ENCODE peak calls at places on chromosomes 12 and 14, in nine cellular contexts. A is CD8-positive, alpha-beta T cell; G is upper lobe of right lung; F is fibroblast of lung; C is AG09309; D is psoas muscle; X is GM12865; M is Peyer's patch; I is esophagus squamous epithelium. P is an unnamed sample.

GRCh38 chr12:75704664-75705063 is 193.3 kb upstream of the KRR1 start:
- DNase-seq in A (no peak), G (no peak), F (peak), C (no peak), D (no peak), X (no peak), M (no peak), I (no peak), P (no peak)

GRCh38 chr12:131076791-131077747 is 123.4 kb downstream of the ADGRD1 start:
- DNase-seq in A (no peak), G (no peak), F (no peak), C (no peak), D (no peak), X (no peak), M (no peak), I (no peak), P (peak)

GRCh38 chr12:131045705-131046460 is 92.2 kb downstream of the ADGRD1 start:
- DNase-seq in A (no peak), G (peak), F (no peak), C (no peak), D (no peak), X (no peak), M (no peak), I (no peak), P (no peak)

GRCh38 chr14:70907172-70907995 is at the start of gene PCNX1:
- DNase-seq in A (peak), G (peak), F (peak), C (no peak), D (peak), X (peak), M (peak), I (peak), P (peak)

GRCh38 chr12:119171266-119171665 is 7.5 kb upstream of the HSPB8 start:
- DNase-seq in A (no peak), G (no peak), F (no peak), C (no peak), D (no peak), X (no peak), M (no peak), I (no peak), P (no peak)

GRCh38 chr12:92094751-92095161 is 50.9 kb downstream of the BTG1 start:
- DNase-seq in A (no peak), G (no peak), F (peak), C (no peak), D (no peak), X (no peak), M (no peak), I (no peak), P (no peak)

GRCh38 chr12:103829092-103829491 is 11.9 kb downstream of the NT5DC3 start:
- DNase-seq in A (no peak), G (no peak), F (no peak), C (no peak), D (no peak), X (no peak), M (no peak), I (no peak), P (no peak)

GRCh38 chr12:30985814-30986452 is 59.4 kb downstream of the TSPAN11 start:
- DNase-seq in A (no peak), G (peak), F (peak), C (no peak), D (no peak), X (peak), M (no peak), I (no peak), P (peak)

GRCh38 chr12:65098364-65098763 is 22.7 kb downstream of the WIF1 start:
- DNase-seq in A (no peak), G (no peak), F (peak), C (no peak), D (no peak), X (no peak), M (no peak), I (no peak), P (no peak)

GRCh38 chr12:82912406-82912805 is 225.7 kb downstream of the TMTC2 start:
- DNase-seq in A (no peak), G (no peak), F (peak), C (no peak), D (no peak), X (no peak), M (no peak), I (no peak), P (no peak)

GRCh38 chr12:16285586-16285985 is 8.1 kb upstream of the SLC15A5 start:
- DNase-seq in A (no peak), G (no peak), F (peak), C (no peak), D (no peak), X (no peak), M (no peak), I (no peak), P (no peak)

GRCh38 chr12:124734224-124734788 is 129.4 kb downstream of the SCARB1 start:
- DNase-seq in A (no peak), G (peak), F (no peak), C (no peak), D (peak), X (no peak), M (no peak), I (no peak), P (no peak)

GRCh38 chr14:55054098-55054497 is 2.7 kb downstream of the MAPK1IP1L start:
- DNase-seq in A (no peak), G (no peak), F (no peak), C (no peak), D (no peak), X (no peak), M (no peak), I (no peak), P (no peak)

GRCh38 chr14:98262566-98262965 is 1009.4 kb downstream of the BCL11B start:
- DNase-seq in A (no peak), G (no peak), F (no peak), C (no peak), D (no peak), X (no peak), M (no peak), I (no peak), P (no peak)
- TF ChIP-seq CTCF in A (no peak), G (no peak), F (no peak), C (no peak), D (no peak), X (no peak), M (no peak), I (no peak), P (no peak)

GRCh38 chr12:46524778-46525177 is 152.2 kb upstream of the SLC38A2 start:
- DNase-seq in A (no peak), G (no peak), F (peak), C (no peak), D (peak), X (no peak), M (peak), I (no peak), P (peak)

GRCh38 chr12:46523863-46524770 is 151.5 kb upstream of the SLC38A2 start:
- DNase-seq in A (no peak), G (no peak), F (peak), C (peak), D (peak), X (no peak), M (no peak), I (no peak), P (no peak)

GRCh38 chr12:46521145-46521544 is 148.6 kb upstream of the SLC38A2 start:
- DNase-seq in A (no peak), G (no peak), F (no peak), C (no peak), D (no peak), X (no peak), M (no peak), I (no peak), P (no peak)

GRCh38 chr12:46522141-46522540 is 149.6 kb upstream of the SLC38A2 start:
- DNase-seq in A (no peak), G (no peak), F (peak), C (no peak), D (no peak), X (no peak), M (no peak), I (no peak), P (no peak)

GRCh38 chr12:46523446-46523845 is 150.9 kb upstream of the SLC38A2 start:
- DNase-seq in A (no peak), G (no peak), F (peak), C (no peak), D (no peak), X (no peak), M (no peak), I (no peak), P (no peak)
- H3K4me3 ChIP-seq in A (peak), G (no peak), F (peak), C (peak), D (no peak), X (no peak), M (no peak), I (no peak), P (no peak)

GRCh38 chr12:48183091-48183875 is at the start of gene CCDC184:
- DNase-seq in A (peak), G (peak), F (peak), C (no peak), D (peak), X (peak), M (peak), I (no peak), P (peak)
- TF ChIP-seq CTCF in A (peak), G (peak), F (peak), C (peak), D (peak), X (peak), M (no peak), I (peak), P (no peak)

GRCh38 chr14:89405712-89406111 is 11.3 kb downstream of the FOXN3 start:
- DNase-seq in A (no peak), G (no peak), F (no peak), C (no peak), D (no peak), X (no peak), M (no peak), I (no peak), P (no peak)

GRCh38 chr14:89408907-89409675 is 7.9 kb downstream of the FOXN3 start:
- DNase-seq in A (no peak), G (peak), F (no peak), C (no peak), D (no peak), X (no peak), M (no peak), I (no peak), P (peak)

GRCh38 chr14:89409961-89410360 is 7.1 kb downstream of the FOXN3 start:
- DNase-seq in A (no peak), G (peak), F (no peak), C (no peak), D (no peak), X (peak), M (no peak), I (no peak), P (no peak)

GRCh38 chr14:89407856-89408255 is 9.2 kb downstream of the FOXN3 start:
- DNase-seq in A (no peak), G (no peak), F (peak), C (no peak), D (no peak), X (peak), M (no peak), I (no peak), P (no peak)

GRCh38 chr14:89406941-89407340 is 10.1 kb downstream of the FOXN3 start:
- DNase-seq in A (no peak), G (no peak), F (no peak), C (no peak), D (no peak), X (no peak), M (no peak), I (no peak), P (no peak)
- H3K4me3 ChIP-seq in A (no peak), G (no peak), F (no peak), C (no peak), D (no peak), X (no peak), M (no peak), I (no peak), P (no peak)

GRCh38 chr12:97685360-97685759 is 222.8 kb downstream of the RMST start:
- DNase-seq in A (no peak), G (no peak), F (no peak), C (no peak), D (no peak), X (no peak), M (no peak), I (no peak), P (no peak)
- TF ChIP-seq CTCF in A (no peak), G (no peak), F (no peak), C (no peak), D (no peak), X (no peak), M (no peak), I (no peak), P (no peak)

GRCh38 chr12:6361834-6362233 is 13.5 kb downstream of the SCNN1A start:
- DNase-seq in A (no peak), G (peak), F (peak), C (no peak), D (no peak), X (no peak), M (no peak), I (no peak), P (peak)

GRCh38 chr12:6363330-6364036 is 11.9 kb downstream of the SCNN1A start:
- DNase-seq in A (peak), G (peak), F (peak), C (no peak), D (peak), X (peak), M (peak), I (no peak), P (peak)

GRCh38 chr12:6363010-6363329 is 12.4 kb downstream of the SCNN1A start:
- DNase-seq in A (no peak), G (no peak), F (no peak), C (no peak), D (no peak), X (no peak), M (no peak), I (no peak), P (no peak)

GRCh38 chr12:6362383-6362782 is 13.0 kb downstream of the SCNN1A start:
- DNase-seq in A (no peak), G (no peak), F (no peak), C (no peak), D (no peak), X (no peak), M (no peak), I (no peak), P (no peak)

DNA sequence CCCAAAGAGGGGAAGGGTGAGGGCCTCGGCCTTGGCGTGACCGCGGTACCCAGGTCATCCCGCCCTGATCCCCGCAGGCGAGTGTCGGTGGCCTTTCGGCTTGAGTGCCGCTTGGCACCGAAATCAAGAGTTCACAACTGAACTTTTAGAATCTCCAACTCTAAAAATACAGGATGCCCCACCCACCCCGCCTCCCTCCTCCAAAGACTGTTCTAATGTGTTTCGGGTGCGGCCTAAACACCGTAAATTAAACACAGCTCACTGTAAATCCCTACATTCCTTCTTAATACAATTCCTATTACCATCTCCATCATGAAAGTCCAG is 11.4 kb downstream of the SCNN1A start:
- DNase-seq in A (no peak), G (no peak), F (no peak), C (no peak), D (no peak), X (no peak), M (no peak), I (no peak), P (peak)
- H3K4me3 ChIP-seq in A (peak), G (peak), F (peak), C (peak), D (peak), X (no peak), M (peak), I (peak), P (no peak)

DNA sequence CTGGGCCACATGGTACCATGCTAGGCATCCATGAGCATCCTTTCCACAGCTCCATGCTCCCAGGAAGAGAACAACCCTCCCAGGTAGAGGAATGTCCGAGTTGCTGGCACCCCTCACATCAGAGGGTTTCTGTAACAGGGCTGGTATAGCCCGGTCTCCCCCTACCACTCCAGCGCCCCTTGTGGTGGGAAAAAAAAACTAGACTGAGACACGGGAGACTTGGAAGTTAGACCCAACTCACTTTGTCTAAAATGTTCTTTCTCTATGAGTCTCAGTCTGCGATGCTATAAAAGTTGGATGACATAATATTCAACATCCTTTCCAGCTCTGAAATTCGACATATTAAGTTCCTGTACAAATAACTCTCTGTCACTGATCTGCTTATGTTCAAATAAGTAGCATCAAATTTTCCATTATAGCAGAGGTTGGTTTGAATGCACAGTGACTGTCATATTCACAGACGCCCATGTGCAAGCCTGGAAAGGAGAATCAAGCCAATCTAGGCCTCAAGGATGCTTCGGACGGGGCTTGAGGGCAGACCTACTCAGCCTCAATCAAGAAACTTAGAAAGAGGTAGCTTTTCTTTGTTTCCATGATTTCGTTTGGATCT is 25.7 kb upstream of the TC2N start:
- DNase-seq in A (no peak), G (no peak), F (no peak), C (no peak), D (no peak), X (peak), M (no peak), I (no peak), P (no peak)
- TF ChIP-seq CTCF in A (peak), G (peak), F (peak), C (peak), D (peak), X (peak), M (peak), I (peak), P (no peak)

GRCh38 chr12:12380949-12381593 is 24.2 kb downstream of the BORCS5 start:
- DNase-seq in A (no peak), G (no peak), F (no peak), C (no peak), D (no peak), X (no peak), M (no peak), I (no peak), P (no peak)

GRCh38 chr12:12381982-12382381 is 25.1 kb downstream of the BORCS5 start:
- DNase-seq in A (no peak), G (no peak), F (no peak), C (no peak), D (no peak), X (no peak), M (no peak), I (no peak), P (no peak)

GRCh38 chr12:12384601-12385321 is 27.9 kb downstream of the BORCS5 start:
- DNase-seq in A (peak), G (no peak), F (peak), C (no peak), D (no peak), X (peak), M (no peak), I (no peak), P (no peak)

GRCh38 chr12:12376636-12377448 is 20.0 kb downstream of the BORCS5 start:
- DNase-seq in A (no peak), G (no peak), F (peak), C (peak), D (no peak), X (peak), M (no peak), I (no peak), P (no peak)

GRCh38 chr12:12379831-12380730 is 23.2 kb downstream of the BORCS5 start:
- DNase-seq in A (no peak), G (no peak), F (peak), C (no peak), D (no peak), X (peak), M (no peak), I (no peak), P (no peak)
- H3K4me3 ChIP-seq in A (no peak), G (no peak), F (no peak), C (no peak), D (no peak), X (no peak), M (no peak), I (no peak), P (no peak)

DNA sequence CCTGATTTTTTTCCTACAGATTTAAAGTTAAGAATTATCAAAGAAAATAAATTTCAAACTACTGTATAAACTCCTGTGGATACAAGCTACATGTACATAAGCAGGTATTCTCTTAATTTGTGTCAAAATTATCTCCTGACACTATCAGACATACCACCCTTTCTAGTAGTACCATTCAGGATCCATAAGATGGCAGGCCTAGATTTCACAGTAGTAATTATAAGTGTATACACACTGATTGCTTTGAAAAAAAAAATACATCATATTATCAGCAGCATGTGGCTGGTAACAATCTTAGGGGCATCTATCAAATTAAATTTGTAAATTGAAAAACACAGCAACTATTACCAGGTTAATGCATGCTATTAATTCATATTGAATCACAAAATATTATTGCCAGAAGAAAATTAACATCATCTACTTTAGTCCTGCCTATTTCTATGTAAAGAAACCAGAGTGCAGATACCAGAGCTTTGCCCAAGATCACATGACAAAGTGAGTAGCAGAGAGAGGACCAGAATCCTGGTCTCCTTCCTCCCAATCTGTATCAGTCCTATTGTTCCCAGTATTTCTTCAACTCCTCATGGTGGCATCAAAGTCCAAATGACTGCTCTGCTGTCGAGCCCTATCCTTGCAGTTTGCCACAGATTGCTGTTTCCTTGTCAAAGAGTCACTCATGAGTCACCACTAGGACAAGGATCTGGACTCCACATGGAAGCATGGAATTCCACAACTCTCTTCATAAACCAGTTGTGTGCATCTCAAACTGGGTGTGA is 27.7 kb upstream of the CALM1 start:
- DNase-seq in A (no peak), G (no peak), F (peak), C (no peak), D (no peak), X (no peak), M (no peak), I (no peak), P (no peak)
- TF ChIP-seq CTCF in A (peak), G (peak), F (no peak), C (no peak), D (peak), X (no peak), M (peak), I (peak), P (no peak)

P was measured in lower leg skin.